ENCODE peak calls at places on chromosomes 6 and 20, in five cellular contexts. One of them, this sample, is unnamed.

GRCh38 chr6:108093781-108094180 is 19.2 kb upstream of the OSTM1 start:
- DNase-seq in lower lobe of right lung: no peak
- DNase-seq in neural progenitor cell: no peak
- DNase-seq in body of pancreas: no peak
- DNase-seq in PC-3: no peak
- DNase-seq in this sample: no peak

GRCh38 chr20:53413188-53413631 is 180.4 kb downstream of the ZNF217 start:
- DNase-seq in PC-3: peak; percentile 67
- DNase-seq in body of pancreas: peak; percentile 47
- DNase-seq in lower lobe of right lung: peak; percentile 58
- DNase-seq in neural progenitor cell: peak; percentile 67
- DNase-seq in this sample: peak; percentile 38

GRCh38 chr6:104227502-104227901 is 632.2 kb downstream of the HACE1 start:
- DNase-seq in body of pancreas: no peak
- DNase-seq in neural progenitor cell: no peak
- DNase-seq in lower lobe of right lung: no peak
- DNase-seq in PC-3: no peak
- DNase-seq in this sample: peak; percentile 17

GRCh38 chr6:93021235-93021909 is 398.0 kb downstream of the EPHA7 start:
- DNase-seq in body of pancreas: no peak
- DNase-seq in neural progenitor cell: no peak
- DNase-seq in lower lobe of right lung: no peak
- DNase-seq in PC-3: no peak
- DNase-seq in this sample: no peak

GRCh38 chr6:142404751-142405150 is 102.9 kb downstream of the ADGRG6 start:
- DNase-seq in body of pancreas: no peak
- DNase-seq in neural progenitor cell: no peak
- DNase-seq in lower lobe of right lung: no peak
- DNase-seq in PC-3: no peak
- DNase-seq in this sample: no peak

GRCh38 chr20:4512891-4513550 is 208.7 kb upstream of the PRND start:
- DNase-seq in lower lobe of right lung: no peak
- DNase-seq in neural progenitor cell: no peak
- DNase-seq in PC-3: peak; percentile 99
- DNase-seq in body of pancreas: no peak
- DNase-seq in this sample: no peak

GRCh38 chr20:46330072-46330763 is 21.9 kb upstream of the CDH22 start:
- DNase-seq in body of pancreas: peak; percentile 90
- DNase-seq in PC-3: no peak
- DNase-seq in neural progenitor cell: no peak
- DNase-seq in lower lobe of right lung: no peak
- DNase-seq in this sample: no peak

GRCh38 chr20:23404196-23404595 is 17.1 kb downstream of the NAPB start:
- DNase-seq in neural progenitor cell: no peak
- DNase-seq in body of pancreas: peak; percentile 22
- DNase-seq in lower lobe of right lung: no peak
- DNase-seq in PC-3: peak; percentile 29
- DNase-seq in this sample: no peak

GRCh38 chr20:1491281-1491840 is at the start of gene SIRPB2:
- DNase-seq in lower lobe of right lung: peak; percentile 83
- DNase-seq in PC-3: no peak
- DNase-seq in neural progenitor cell: no peak
- DNase-seq in body of pancreas: no peak
- DNase-seq in this sample: peak; percentile 28

GRCh38 chr20:45911486-45912343 is at the start of gene PLTP:
- DNase-seq in PC-3: peak; percentile 38
- DNase-seq in neural progenitor cell: peak; percentile 89
- DNase-seq in body of pancreas: peak; percentile 75
- DNase-seq in lower lobe of right lung: peak; percentile 66
- DNase-seq in this sample: peak; percentile 77

GRCh38 chr6:92122746-92123145 is 1296.6 kb downstream of the EPHA7 start:
- DNase-seq in neural progenitor cell: peak; percentile 25
- DNase-seq in body of pancreas: no peak
- DNase-seq in PC-3: peak; percentile 31
- DNase-seq in lower lobe of right lung: no peak
- DNase-seq in this sample: no peak

GRCh38 chr6:7910298-7910653 is 312 bp downstream of the TXNDC5 start:
- DNase-seq in body of pancreas: no peak
- DNase-seq in neural progenitor cell: no peak
- DNase-seq in lower lobe of right lung: no peak
- DNase-seq in PC-3: peak; percentile 9
- DNase-seq in this sample: no peak

GRCh38 chr6:111087871-111088667 is 766 bp downstream of the SLC16A10 start:
- DNase-seq in lower lobe of right lung: peak; percentile 56
- DNase-seq in body of pancreas: peak; percentile 58
- DNase-seq in neural progenitor cell: peak; percentile 51
- DNase-seq in PC-3: no peak
- DNase-seq in this sample: peak; percentile 15

GRCh38 chr6:140463312-140463710 is 1088.9 kb upstream of the CITED2 start:
- DNase-seq in body of pancreas: no peak
- DNase-seq in lower lobe of right lung: no peak
- DNase-seq in PC-3: no peak
- DNase-seq in neural progenitor cell: no peak
- DNase-seq in this sample: no peak

GRCh38 chr6:81215092-81215432 is 537.4 kb downstream of the TENT5A start:
- DNase-seq in lower lobe of right lung: no peak
- DNase-seq in PC-3: no peak
- DNase-seq in neural progenitor cell: no peak
- DNase-seq in body of pancreas: no peak
- DNase-seq in this sample: no peak

GRCh38 chr6:134584809-134585528 is 267.1 kb upstream of the SGK1 start:
- DNase-seq in PC-3: no peak
- DNase-seq in lower lobe of right lung: no peak
- DNase-seq in neural progenitor cell: no peak
- DNase-seq in body of pancreas: no peak
- DNase-seq in this sample: no peak

GRCh38 chr6:134719850-134720249 is 230.1 kb downstream of the ALDH8A1 start:
- DNase-seq in lower lobe of right lung: no peak
- DNase-seq in neural progenitor cell: no peak
- DNase-seq in PC-3: no peak
- DNase-seq in body of pancreas: no peak
- DNase-seq in this sample: no peak

GRCh38 chr20:10466325-10466724 is 31.2 kb downstream of the SLX4IP start:
- DNase-seq in lower lobe of right lung: no peak
- DNase-seq in body of pancreas: no peak
- DNase-seq in neural progenitor cell: peak; percentile 94
- DNase-seq in PC-3: no peak
- DNase-seq in this sample: no peak

GRCh38 chr6:107714104-107714503 is 110.0 kb downstream of the SCML4 start:
- DNase-seq in body of pancreas: no peak
- DNase-seq in PC-3: no peak
- DNase-seq in lower lobe of right lung: no peak
- DNase-seq in neural progenitor cell: no peak
- DNase-seq in this sample: no peak

GRCh38 chr20:32809907-32810306 is 9.8 kb upstream of the MAPRE1 start:
- DNase-seq in lower lobe of right lung: no peak
- DNase-seq in neural progenitor cell: no peak
- DNase-seq in PC-3: no peak
- DNase-seq in body of pancreas: no peak
- DNase-seq in this sample: no peak

GRCh38 chr6:6748001-6748400 is 159.5 kb downstream of the LY86 start:
- DNase-seq in neural progenitor cell: no peak
- DNase-seq in body of pancreas: no peak
- DNase-seq in PC-3: no peak
- DNase-seq in lower lobe of right lung: no peak
- DNase-seq in this sample: no peak

GRCh38 chr6:168060521-168060931 is 18.5 kb downstream of the FRMD1 start:
- DNase-seq in PC-3: peak; percentile 28
- DNase-seq in neural progenitor cell: peak; percentile 79
- DNase-seq in body of pancreas: peak; percentile 88
- DNase-seq in lower lobe of right lung: no peak
- DNase-seq in this sample: peak; percentile 90

GRCh38 chr6:93272201-93272600 is 147.2 kb downstream of the EPHA7 start:
- DNase-seq in neural progenitor cell: peak; percentile 4
- DNase-seq in body of pancreas: no peak
- DNase-seq in lower lobe of right lung: no peak
- DNase-seq in PC-3: no peak
- DNase-seq in this sample: no peak

GRCh38 chr6:157374889-157375443 is 6.0 kb upstream of the ZDHHC14 start:
- DNase-seq in body of pancreas: no peak
- DNase-seq in neural progenitor cell: peak; percentile 53
- DNase-seq in lower lobe of right lung: no peak
- DNase-seq in PC-3: no peak
- DNase-seq in this sample: no peak

GRCh38 chr6:123687864-123688263 is 51.1 kb upstream of the TRDN start:
- DNase-seq in body of pancreas: no peak
- DNase-seq in lower lobe of right lung: no peak
- DNase-seq in PC-3: no peak
- DNase-seq in neural progenitor cell: no peak
- DNase-seq in this sample: no peak

GRCh38 chr6:107083047-107083768 is 32.1 kb downstream of the BEND3 start:
- DNase-seq in lower lobe of right lung: no peak
- DNase-seq in PC-3: no peak
- DNase-seq in body of pancreas: no peak
- DNase-seq in neural progenitor cell: no peak
- DNase-seq in this sample: no peak

GRCh38 chr20:58271596-58272460 is 37.7 kb upstream of the RAB22A start:
- DNase-seq in lower lobe of right lung: no peak
- DNase-seq in PC-3: no peak
- DNase-seq in neural progenitor cell: no peak
- DNase-seq in body of pancreas: no peak
- DNase-seq in this sample: no peak

GRCh38 chr20:5809495-5809894 is 59.3 kb downstream of the SHLD1 start:
- DNase-seq in body of pancreas: no peak
- DNase-seq in neural progenitor cell: no peak
- DNase-seq in PC-3: peak; percentile 12
- DNase-seq in lower lobe of right lung: no peak
- DNase-seq in this sample: no peak

GRCh38 chr20:53872081-53872541 is 198.3 kb downstream of the BCAS1 start:
- DNase-seq in neural progenitor cell: no peak
- DNase-seq in lower lobe of right lung: no peak
- DNase-seq in PC-3: no peak
- DNase-seq in body of pancreas: no peak
- DNase-seq in this sample: no peak

GRCh38 chr20:47389867-47390347 is 33.4 kb upstream of the ZMYND8 start:
- DNase-seq in neural progenitor cell: no peak
- DNase-seq in PC-3: peak; percentile 98
- DNase-seq in lower lobe of right lung: no peak
- DNase-seq in body of pancreas: no peak
- DNase-seq in this sample: no peak

GRCh38 chr6:161836643-161837448 is 563.0 kb upstream of the AGPAT4 start:
- DNase-seq in lower lobe of right lung: no peak
- DNase-seq in neural progenitor cell: no peak
- DNase-seq in body of pancreas: peak; percentile 18
- DNase-seq in PC-3: peak; percentile 33
- DNase-seq in this sample: peak; percentile 26

DNA sequence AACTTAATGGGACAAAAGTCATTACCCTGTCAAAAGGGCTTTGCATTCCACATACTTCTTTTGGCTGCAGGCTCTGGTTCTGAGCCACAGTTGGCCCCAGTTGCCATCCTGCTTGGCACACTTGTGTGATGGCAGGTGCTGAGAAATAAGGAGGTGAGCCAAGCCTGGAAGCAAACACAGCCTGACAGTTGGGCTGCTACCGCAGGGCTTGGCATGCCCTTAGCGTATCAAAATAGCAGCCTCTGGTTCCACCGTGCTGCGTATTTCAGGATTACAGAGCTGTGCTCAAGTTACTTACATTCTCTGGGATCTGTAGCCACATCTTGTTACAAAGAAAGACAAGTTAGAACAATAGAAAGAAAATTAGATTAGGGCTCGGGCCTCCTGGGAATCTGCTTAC is 11.1 kb downstream of the MTHFD1L start:
- DNase-seq in PC-3: no peak
- DNase-seq in neural progenitor cell: peak; percentile 68
- DNase-seq in lower lobe of right lung: no peak
- DNase-seq in body of pancreas: peak; percentile 90
- DNase-seq in this sample: peak; percentile 70
- TF ChIP-seq CTCF in PC-3: no peak
- TF ChIP-seq CTCF in neural progenitor cell: peak; percentile 10
- TF ChIP-seq CTCF in lower lobe of right lung: no peak
- TF ChIP-seq CTCF in body of pancreas: peak; percentile 54
- TF ChIP-seq CTCF in this sample: no peak

GRCh38 chr6:169801396-169802160 is 50.2 kb downstream of the ERMARD start:
- DNase-seq in PC-3: no peak
- DNase-seq in neural progenitor cell: peak; percentile 31
- DNase-seq in lower lobe of right lung: no peak
- DNase-seq in body of pancreas: no peak
- DNase-seq in this sample: peak; percentile 6

GRCh38 chr6:169802790-169803189 is 51.4 kb downstream of the ERMARD start:
- DNase-seq in PC-3: no peak
- DNase-seq in neural progenitor cell: no peak
- DNase-seq in body of pancreas: no peak
- DNase-seq in lower lobe of right lung: no peak
- DNase-seq in this sample: peak; percentile 8

GRCh38 chr6:169803816-169804340 is 52.5 kb downstream of the ERMARD start:
- DNase-seq in neural progenitor cell: no peak
- DNase-seq in body of pancreas: no peak
- DNase-seq in PC-3: no peak
- DNase-seq in lower lobe of right lung: no peak
- DNase-seq in this sample: no peak

GRCh38 chr6:169804427-169804826 is 53.0 kb downstream of the ERMARD start:
- DNase-seq in body of pancreas: no peak
- DNase-seq in neural progenitor cell: no peak
- DNase-seq in PC-3: no peak
- DNase-seq in lower lobe of right lung: no peak
- DNase-seq in this sample: peak; percentile 4

GRCh38 chr6:169803291-169803811 is 51.9 kb downstream of the ERMARD start:
- DNase-seq in lower lobe of right lung: no peak
- DNase-seq in body of pancreas: no peak
- DNase-seq in neural progenitor cell: no peak
- DNase-seq in PC-3: no peak
- DNase-seq in this sample: peak; percentile 10
- H3K4me1 ChIP-seq in lower lobe of right lung: peaks cover 18% of the 10 kb centered on the region
- H3K4me1 ChIP-seq in body of pancreas: peaks cover 36% of the 10 kb centered on the region
- H3K4me1 ChIP-seq in neural progenitor cell: peaks cover 24% of the 10 kb centered on the region
- H3K4me1 ChIP-seq in PC-3: peaks cover 18% of the 10 kb centered on the region
- H3K4me1 ChIP-seq in this sample: no peaks in the 10 kb centered on the region

DNA sequence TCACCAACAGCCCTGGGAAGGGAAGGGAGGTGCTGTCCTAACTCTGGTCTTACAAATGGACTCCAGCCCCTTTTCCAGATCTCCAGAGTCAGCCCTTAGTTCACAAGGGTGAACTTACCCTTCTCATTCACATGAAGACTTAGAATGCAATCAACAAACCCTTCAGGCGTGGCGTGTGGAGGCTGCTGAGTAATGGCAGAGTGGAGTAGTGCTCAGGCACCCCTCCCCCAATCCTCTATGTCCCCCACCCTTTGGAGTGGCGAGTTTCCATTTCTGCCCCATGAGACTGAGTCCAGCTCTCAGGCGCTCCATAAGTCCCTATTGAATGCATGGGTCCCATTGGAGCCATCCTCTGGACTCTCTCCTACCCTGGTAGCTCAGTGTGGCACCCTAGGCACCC is 3.3 kb downstream of the SNAI1 start:
- DNase-seq in lower lobe of right lung: no peak
- DNase-seq in body of pancreas: no peak
- DNase-seq in PC-3: no peak
- DNase-seq in neural progenitor cell: no peak
- DNase-seq in this sample: no peak
- H3K4me3 ChIP-seq in lower lobe of right lung: peak overlapping the region; percentile 62
- H3K4me3 ChIP-seq in body of pancreas: no peak overlapping the region
- H3K4me3 ChIP-seq in PC-3: no peak overlapping the region
- H3K4me3 ChIP-seq in neural progenitor cell: no peak overlapping the region
- H3K4me3 ChIP-seq in this sample: no peak overlapping the region

DNA sequence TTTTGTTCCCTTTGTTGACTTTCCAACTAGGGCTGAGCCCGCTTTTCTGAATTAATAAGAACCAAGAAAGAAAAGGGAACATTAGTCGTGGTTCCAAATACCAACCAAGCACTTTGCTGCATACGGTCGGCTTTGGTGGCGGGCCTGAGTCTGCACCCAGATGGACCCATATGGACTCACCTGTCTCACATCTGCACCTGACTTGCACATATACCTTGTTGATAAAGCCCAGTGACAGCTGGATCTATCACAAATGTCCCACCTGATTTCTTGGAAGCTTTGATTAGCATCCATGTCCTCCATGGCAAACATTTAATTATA is 39.0 kb downstream of the TPD52L1 start:
- DNase-seq in neural progenitor cell: no peak
- DNase-seq in PC-3: no peak
- DNase-seq in body of pancreas: no peak
- DNase-seq in lower lobe of right lung: no peak
- DNase-seq in this sample: no peak
- TF ChIP-seq CTCF in neural progenitor cell: no peak
- TF ChIP-seq CTCF in PC-3: peak; percentile 29
- TF ChIP-seq CTCF in body of pancreas: no peak
- TF ChIP-seq CTCF in lower lobe of right lung: no peak
- TF ChIP-seq CTCF in this sample: no peak